ENCODE peak calls at places on chromosomes 11 and 22, in six cellular contexts. O is H1, P is K562, L is GM12878, U is HepG2, C is GM23338. D is an unnamed sample.

GRCh38 chr11:117022526-117022925 is 75.7 kb downstream of the SIK3 start:
- DNase-seq in O (no peak), C (no peak), P (no peak), L (peak), U (no peak), D (no peak)

GRCh38 chr11:116072776-116073175 is 568.6 kb upstream of the CADM1 start:
- DNase-seq in U (no peak), L (no peak), C (peak), O (peak), P (peak), D (peak)

GRCh38 chr22:42680648-42681047 is 31.5 kb upstream of the CYB5R3 start:
- DNase-seq in P (no peak), C (no peak), U (no peak), O (no peak), L (no peak), D (no peak)

GRCh38 chr11:75350743-75351540 is 519 bp downstream of the ARRB1 start:
- DNase-seq in U (no peak), O (peak), P (peak), C (peak), L (no peak), D (peak)

GRCh38 chr11:2269601-2270321 is 627 bp downstream of the ASCL2 start:
- DNase-seq in L (no peak), O (peak), U (no peak), P (peak), C (peak), D (peak)

GRCh38 chr11:86365566-86365965 is 9.1 kb upstream of the CCDC81 start:
- DNase-seq in P (no peak), L (no peak), O (no peak), U (no peak), C (no peak), D (no peak)

GRCh38 chr11:63472372-63472771 is 18.6 kb downstream of the PLAAT5 start:
- DNase-seq in O (no peak), C (no peak), L (no peak), P (no peak), U (no peak), D (no peak)

GRCh38 chr11:3014943-3015342 is 22.8 kb upstream of the NAP1L4 start:
- DNase-seq in L (no peak), P (no peak), C (no peak), U (no peak), O (no peak), D (no peak)

GRCh38 chr11:92500463-92500862 is 275.8 kb downstream of the FAT3 start:
- DNase-seq in C (no peak), U (no peak), O (no peak), P (no peak), L (no peak), D (no peak)

GRCh38 chr11:10314199-10315072 is 9.6 kb downstream of the ADM start:
- DNase-seq in P (no peak), U (peak), L (peak), C (peak), O (no peak), D (no peak)

GRCh38 chr11:72969894-72970335 is 155.7 kb downstream of the ATG16L2 start:
- DNase-seq in C (no peak), O (no peak), L (peak), P (no peak), U (no peak), D (no peak)

GRCh38 chr22:41123151-41123550 is 30.8 kb downstream of the EP300 start:
- DNase-seq in P (no peak), U (no peak), C (no peak), O (no peak), L (no peak), D (no peak)

GRCh38 chr22:43293661-43294392 is 49.3 kb downstream of the SCUBE1 start:
- DNase-seq in O (no peak), C (no peak), L (no peak), U (peak), P (peak), D (no peak)

GRCh38 chr22:24554316-24555159 is at the start of gene GUCD1:
- DNase-seq in U (no peak), C (peak), P (peak), O (no peak), L (no peak), D (peak)

GRCh38 chr11:134047586-134047999 is 21.3 kb upstream of the JAM3 start:
- DNase-seq in L (no peak), U (no peak), C (no peak), O (no peak), P (peak), D (no peak)

GRCh38 chr11:29773656-29774264 is 243.1 kb downstream of the KCNA4 start:
- DNase-seq in C (no peak), L (no peak), O (no peak), U (no peak), P (no peak), D (no peak)

GRCh38 chr22:20406686-20407408 is 12.9 kb downstream of the ZNF74 start:
- DNase-seq in P (no peak), U (no peak), L (no peak), O (no peak), C (no peak), D (no peak)

GRCh38 chr11:3723014-3723708 is 52.0 kb upstream of the CHRNA10 start:
- DNase-seq in U (no peak), C (no peak), O (no peak), L (no peak), P (no peak), D (no peak)

GRCh38 chr22:40325315-40325714 is 21.0 kb upstream of the ADSL start:
- DNase-seq in P (no peak), L (no peak), U (no peak), O (no peak), C (no peak), D (no peak)

GRCh38 chr11:134026655-134027343 is 42.1 kb upstream of the JAM3 start:
- DNase-seq in P (no peak), L (no peak), C (peak), U (no peak), O (no peak), D (peak)

GRCh38 chr11:125062931-125063428 is at the start of gene SLC37A2:
- DNase-seq in C (peak), U (peak), P (no peak), O (no peak), L (peak), D (peak)

GRCh38 chr11:6919698-6920097 is 1.1 kb upstream of the OR2D3 start:
- DNase-seq in L (no peak), C (no peak), P (no peak), U (no peak), O (no peak), D (no peak)

GRCh38 chr11:96021901-96022650 is 98.2 kb upstream of the MTMR2 start:
- DNase-seq in P (no peak), U (no peak), C (no peak), L (no peak), O (no peak), D (no peak)

GRCh38 chr22:49532831-49533802 is 294.6 kb downstream of the BRD1 start:
- DNase-seq in U (no peak), C (no peak), P (no peak), L (no peak), O (no peak), D (peak)

GRCh38 chr11:82978422-82979099 is 77.0 kb downstream of the DDIAS start:
- DNase-seq in C (no peak), L (peak), O (no peak), P (no peak), U (peak), D (no peak)

GRCh38 chr22:23767673-23768548 is at the start of gene CHCHD10:
- DNase-seq in C (peak), O (peak), L (no peak), U (peak), P (peak), D (peak)

GRCh38 chr11:61832758-61833157 is 4.7 kb downstream of the FADS2 start:
- DNase-seq in L (no peak), P (no peak), O (no peak), C (no peak), U (no peak), D (no peak)

GRCh38 chr22:45240137-45240809 is 421 bp downstream of the KIAA0930 start:
- DNase-seq in C (peak), P (peak), O (peak), L (no peak), U (no peak), D (no peak)

GRCh38 chr11:118142809-118143208 is 9.8 kb downstream of the SCN4B start:
- DNase-seq in P (no peak), C (no peak), O (no peak), L (no peak), U (no peak), D (no peak)

GRCh38 chr11:45606514-45607024 is 58.9 kb downstream of the CHST1 start:
- DNase-seq in L (no peak), P (no peak), C (peak), U (no peak), O (peak), D (peak)

GRCh38 chr11:17343907-17344306 is 7.7 kb upstream of the NCR3LG1 start:
- DNase-seq in C (peak), L (no peak), U (no peak), P (no peak), O (no peak), D (no peak)

GRCh38 chr22:47203554-47203991 is 441.1 kb downstream of the TBC1D22A start:
- DNase-seq in U (no peak), L (no peak), C (no peak), P (no peak), O (peak), D (no peak)

GRCh38 chr11:74504100-74504691 is 10.7 kb upstream of the LIPT2 start:
- DNase-seq in U (peak), O (no peak), L (no peak), P (no peak), C (no peak), D (no peak)

GRCh38 chr11:1636291-1636950 is 6.8 kb downstream of the KRTAP5-5 start:
- DNase-seq in U (no peak), O (no peak), C (no peak), P (no peak), L (no peak), D (no peak)

GRCh38 chr22:41446057-41446501 is 522 bp downstream of the TOB2 start:
- DNase-seq in O (no peak), L (no peak), U (no peak), C (peak), P (peak), D (peak)

GRCh38 chr11:113554531-113554930 is 79.3 kb upstream of the DRD2 start:
- DNase-seq in C (peak), O (no peak), P (no peak), U (no peak), L (no peak), D (no peak)
- TF ChIP-seq CREB1 in C (no peak), O (no peak), P (no peak), U (no peak), L (no peak), D (no peak)

GRCh38 chr11:64652586-64653387 is 61.8 kb downstream of the SLC22A12 start:
- DNase-seq in O (peak), C (peak), P (peak), L (no peak), U (peak), D (peak)
- TF ChIP-seq CREB1 in O (no peak), C (no peak), P (no peak), L (no peak), U (no peak), D (no peak)

DNA sequence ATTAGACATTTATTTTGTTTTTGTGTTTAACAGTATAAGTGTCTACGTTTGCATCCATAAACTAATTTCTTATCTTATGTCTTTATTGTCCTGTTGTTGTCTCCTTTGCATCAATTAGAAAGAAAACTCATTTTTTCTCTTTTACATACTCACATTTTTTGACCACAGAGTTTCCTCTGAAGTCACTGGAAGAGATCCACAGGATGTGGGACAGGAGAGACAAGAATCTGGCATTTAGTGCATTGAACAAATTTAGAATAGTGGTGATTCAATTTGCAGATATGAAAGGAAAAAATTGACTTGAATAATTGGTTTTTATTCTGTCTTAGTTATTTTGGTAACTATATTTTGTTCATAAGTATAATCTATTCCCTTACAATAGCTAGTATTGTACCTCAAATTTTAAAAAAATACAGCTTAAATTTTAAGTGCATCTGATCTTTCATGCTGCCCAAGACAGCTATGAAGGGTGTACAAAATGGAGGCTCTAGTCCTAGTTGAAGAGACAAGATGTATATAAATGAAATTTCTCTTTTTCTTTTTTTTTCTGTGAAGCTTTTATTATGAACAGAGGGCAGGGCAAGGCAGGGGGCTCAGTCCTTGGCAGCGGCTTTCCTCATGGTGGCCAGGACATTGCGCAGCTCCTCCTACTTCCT is 24.4 kb downstream of the HORMAD2 start:
- DNase-seq in U (no peak), O (no peak), P (no peak), C (no peak), L (no peak), D (no peak)
- TF ChIP-seq CREB1 in U (no peak), O (no peak), P (no peak), C (no peak), L (no peak), D (no peak)

DNA sequence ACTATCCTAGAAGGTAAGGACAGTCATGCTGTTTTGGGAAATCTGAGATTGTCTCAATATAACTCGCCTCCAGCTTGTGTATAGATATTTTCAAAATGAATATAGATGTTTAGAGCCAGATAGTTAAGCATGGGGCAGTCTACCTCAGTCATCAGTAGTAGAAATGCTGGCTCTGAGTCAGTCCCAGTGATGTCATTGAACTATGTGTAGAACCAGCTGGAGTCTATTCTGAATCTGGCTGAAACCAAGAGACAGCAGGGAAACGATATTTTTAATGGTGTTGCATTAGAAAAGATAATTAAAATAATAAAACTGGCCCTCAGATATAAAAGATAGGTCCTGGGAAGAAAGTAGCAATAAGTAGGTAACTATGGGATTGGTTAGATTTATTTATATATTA is 25.9 kb downstream of the PIWIL4 start:
- DNase-seq in U (no peak), P (no peak), L (no peak), O (no peak), C (no peak), D (no peak)
- TF ChIP-seq CREB1 in U (no peak), P (no peak), L (no peak), O (no peak), C (no peak), D (no peak)

GRCh38 chr11:38693306-38693705 is 2095.3 kb upstream of the RAG2 start:
- DNase-seq in P (no peak), L (no peak), C (no peak), U (no peak), O (no peak), D (no peak)
- TF ChIP-seq CREB1 in P (no peak), L (no peak), C (no peak), U (no peak), O (no peak), D (no peak)

GRCh38 chr11:57638005-57638760 is 11.5 kb downstream of the YPEL4 start:
- DNase-seq in O (peak), C (peak), U (peak), P (no peak), L (no peak), D (peak)

GRCh38 chr11:57635236-57635635 is 14.5 kb downstream of the YPEL4 start:
- DNase-seq in C (no peak), P (no peak), O (no peak), U (no peak), L (no peak), D (no peak)

GRCh38 chr11:57639321-57640067 is 10.2 kb downstream of the YPEL4 start:
- DNase-seq in C (peak), L (no peak), O (peak), U (peak), P (no peak), D (peak)

GRCh38 chr11:57638811-57639320 is 10.8 kb downstream of the YPEL4 start:
- DNase-seq in O (no peak), U (no peak), C (no peak), P (no peak), L (no peak), D (peak)

GRCh38 chr11:57637626-57638004 is 12.1 kb downstream of the YPEL4 start:
- DNase-seq in P (no peak), C (peak), L (no peak), U (no peak), O (no peak), D (peak)
- TF ChIP-seq CREB1 in P (no peak), C (no peak), L (no peak), U (no peak), O (no peak), D (no peak)

GRCh38 chr11:44308923-44309482 is 936 bp downstream of the ALX4 start:
- DNase-seq in U (no peak), C (no peak), P (no peak), L (no peak), O (no peak), D (no peak)

GRCh38 chr11:44311339-44312261 is 1.7 kb upstream of the ALX4 start:
- DNase-seq in O (no peak), L (no peak), P (no peak), U (no peak), C (no peak), D (no peak)

GRCh38 chr11:44309483-44310197 is at the start of gene ALX4:
- DNase-seq in C (peak), P (peak), U (no peak), L (no peak), O (peak), D (peak)

GRCh38 chr11:44310198-44310455 is 188 bp upstream of the ALX4 start:
- DNase-seq in L (no peak), O (no peak), P (no peak), U (no peak), C (no peak), D (no peak)

GRCh38 chr11:44310456-44311272 is 725 bp upstream of the ALX4 start:
- DNase-seq in P (no peak), U (no peak), O (peak), C (peak), L (no peak), D (peak)
- TF ChIP-seq CREB1 in P (no peak), U (no peak), O (no peak), C (no peak), L (no peak), D (no peak)

D was measured in WTC11.